ENCODE peak calls at places on chromosomes 1 and 21, in six cellular contexts. O, K, I, L, Y and J are unnamed samples.

GRCh38 chr1:109307363-109308021 is 681 bp upstream of the MYBPHL start:
- DNase-seq in O (no peak), K (no peak), I (peak; percentile 34), L (no peak), Y (peak; percentile 43), J (peak; percentile 53)

GRCh38 chr21:44413566-44414290 is 41.6 kb upstream of the LRRC3 start:
- DNase-seq in O (no peak), K (no peak), I (no peak), L (no peak), Y (no peak), J (peak; percentile 38)

GRCh38 chr1:25541889-25542658 is 1.3 kb upstream of the LDLRAP1 start:
- DNase-seq in O (no peak), K (no peak), I (no peak), L (no peak), Y (no peak), J (no peak)

GRCh38 chr21:42674351-42674940 is 21.0 kb downstream of the PDE9A start:
- DNase-seq in O (no peak), K (no peak), I (peak; percentile 21), L (no peak), Y (peak; percentile 91), J (peak; percentile 79)

GRCh38 chr1:32933742-32934322 is 30.8 kb downstream of the RNF19B start:
- DNase-seq in O (no peak), K (no peak), I (no peak), L (no peak), Y (peak; percentile 92), J (no peak)

GRCh38 chr1:182833271-182833670 is 5.9 kb upstream of the DHX9 start:
- DNase-seq in O (no peak), K (no peak), I (no peak), L (no peak), Y (no peak), J (no peak)

GRCh38 chr21:43287974-43288755 is 119.4 kb downstream of the CRYAA start:
- DNase-seq in O (no peak), K (no peak), I (no peak), L (no peak), Y (no peak), J (no peak)

GRCh38 chr1:150973826-150974579 is 632 bp downstream of the CERS2 start:
- DNase-seq in O (peak; percentile 51), K (peak; percentile 46), I (peak; percentile 83), L (no peak), Y (peak; percentile 50), J (peak; percentile 72)

GRCh38 chr1:237386362-237387143 is 344.6 kb downstream of the RYR2 start:
- DNase-seq in O (no peak), K (no peak), I (no peak), L (no peak), Y (peak; percentile 52), J (no peak)

GRCh38 chr1:231130509-231130908 is 31.3 kb upstream of the TRIM67 start:
- DNase-seq in O (no peak), K (no peak), I (no peak), L (no peak), Y (no peak), J (no peak)

GRCh38 chr1:19374402-19374801 is 62.3 kb downstream of the SLC66A1 start:
- DNase-seq in O (no peak), K (no peak), I (no peak), L (peak; percentile 30), Y (peak; percentile 44), J (no peak)

GRCh38 chr1:234388094-234388493 is 14.8 kb downstream of the COA6 start:
- DNase-seq in O (no peak), K (no peak), I (no peak), L (no peak), Y (no peak), J (no peak)